ENCODE peak calls at places on chromosome 17, in seven cellular contexts. E is K562, N is GM12878, C is A549, J is HCT116, Z is H1, D is HepG2. X is an unnamed sample.
A peak's percentile ranks its signal among the peaks of the same experiment; 100 is the strongest.

GRCh38 chr17:54848368-54848987 is 52.2 kb upstream of the TOM1L1 start:
- DNase-seq in Z (no peak), D (no peak), N (no peak), C (no peak), J (no peak), E (no peak), X (no peak)

GRCh38 chr17:44920565-44920940 is 5.3 kb upstream of the GFAP start:
- DNase-seq in D (no peak), E (no peak), Z (no peak), J (no peak), N (no peak), C (no peak), X (no peak)

GRCh38 chr17:28598799-28599310 is at the start of gene SPAG5:
- DNase-seq in N (peak; percentile 80), D (peak; percentile 89), J (peak; percentile 81), C (peak; percentile 95), Z (peak; percentile 81), E (peak; percentile 100), X (peak; percentile 88)

GRCh38 chr17:6509295-6509771 is 47.0 kb downstream of the PITPNM3 start:
- DNase-seq in Z (no peak), E (peak; percentile 31), N (no peak), C (no peak), J (no peak), D (no peak), X (peak; percentile 37)

GRCh38 chr17:12727076-12727750 is 61.5 kb downstream of the MYOCD start:
- DNase-seq in E (no peak), Z (no peak), C (peak; percentile 16), N (no peak), J (no peak), D (no peak), X (peak; percentile 95)

GRCh38 chr17:49333806-49334205 is 28.2 kb downstream of the ZNF652 start:
- DNase-seq in Z (no peak), E (no peak), C (no peak), J (no peak), D (no peak), N (no peak), X (peak; percentile 62)

GRCh38 chr17:7558544-7559306 is at the start of gene TNFSF13:
- DNase-seq in D (no peak), E (no peak), N (no peak), J (no peak), Z (no peak), C (no peak), X (no peak)

GRCh38 chr17:19718041-19718612 is 1.7 kb upstream of the SLC47A2 start:
- DNase-seq in E (no peak), C (no peak), N (no peak), Z (no peak), D (no peak), J (no peak), X (no peak)

GRCh38 chr17:42221886-42222745 is 27.8 kb upstream of the GHDC start:
- DNase-seq in D (peak; percentile 56), J (peak; percentile 7), C (peak; percentile 74), N (no peak), Z (peak; percentile 15), E (peak; percentile 28), X (peak; percentile 58)

GRCh38 chr17:72004011-72004427 is 116.8 kb upstream of the SOX9 start:
- DNase-seq in E (no peak), Z (no peak), C (peak; percentile 29), N (no peak), J (no peak), D (no peak), X (no peak)

DNA sequence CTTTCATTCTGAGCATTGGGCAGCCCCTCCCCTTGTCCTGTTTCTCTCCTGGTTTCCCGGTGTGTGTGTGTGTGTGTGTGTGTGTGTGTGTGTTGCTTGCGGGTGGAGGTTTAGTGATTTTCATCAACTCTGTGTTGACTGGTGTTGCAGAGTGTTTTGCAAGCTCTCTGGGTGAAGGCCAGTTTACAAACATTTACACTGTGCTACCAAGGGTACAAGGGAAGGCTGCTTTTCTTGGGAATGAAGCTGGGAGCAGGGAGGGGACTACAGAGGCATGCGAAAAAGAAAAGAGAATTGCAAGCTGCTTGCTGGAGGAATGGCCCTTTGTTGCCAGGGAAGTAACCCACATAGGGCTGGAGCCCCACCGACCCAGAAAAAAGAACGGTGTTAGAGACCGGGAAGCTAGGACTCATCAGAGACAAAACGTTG is 29.6 kb downstream of the HS3ST3B1 start:
- DNase-seq in Z (no peak), E (no peak), C (no peak), N (no peak), J (no peak), D (peak; percentile 65), X (no peak)
- TF ChIP-seq RAD21 in Z (no peak), E (no peak), C (no peak), N (no peak), J (no peak), D (no peak), X (no peak)

GRCh38 chr17:74642995-74643394 is 19.5 kb upstream of the CD300E start:
- DNase-seq in C (no peak), J (no peak), D (no peak), N (no peak), E (no peak), Z (no peak), X (no peak)

GRCh38 chr17:74643826-74644225 is 20.3 kb upstream of the CD300E start:
- DNase-seq in E (no peak), D (no peak), C (no peak), J (no peak), Z (no peak), N (no peak), X (no peak)

GRCh38 chr17:74644419-74644818 is 20.9 kb upstream of the CD300E start:
- DNase-seq in J (no peak), Z (no peak), E (no peak), C (no peak), D (no peak), N (no peak), X (no peak)

GRCh38 chr17:74646231-74646630 is 22.7 kb upstream of the CD300E start:
- DNase-seq in D (peak; percentile 13), E (peak; percentile 22), C (peak; percentile 62), J (peak; percentile 54), N (no peak), Z (no peak), X (no peak)

DNA sequence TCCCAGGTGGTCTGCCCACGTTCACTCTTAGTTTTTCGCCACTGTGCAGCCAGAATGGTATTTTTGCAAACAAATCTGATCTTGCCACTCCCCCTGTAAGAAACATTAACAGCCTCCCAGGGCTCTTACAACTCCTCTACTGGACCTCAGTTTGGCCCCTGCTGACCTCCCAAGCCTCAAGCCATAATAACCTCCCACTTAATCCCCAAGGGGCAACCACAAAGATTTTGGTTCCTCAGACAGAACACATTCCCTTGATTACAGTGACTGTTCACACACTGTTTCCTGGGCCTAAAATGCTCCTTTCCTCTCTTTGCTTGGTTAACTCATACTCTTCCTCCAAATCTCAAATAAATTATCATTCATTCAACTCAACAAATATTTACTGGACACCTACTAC is 21.5 kb upstream of the CD300E start:
- DNase-seq in C (no peak), Z (no peak), D (no peak), N (no peak), E (no peak), J (no peak), X (no peak)
- TF ChIP-seq CEBPB in C (no peak), Z (no peak), D (no peak), N (no peak), E (no peak), J (no peak), X (no peak)

DNA sequence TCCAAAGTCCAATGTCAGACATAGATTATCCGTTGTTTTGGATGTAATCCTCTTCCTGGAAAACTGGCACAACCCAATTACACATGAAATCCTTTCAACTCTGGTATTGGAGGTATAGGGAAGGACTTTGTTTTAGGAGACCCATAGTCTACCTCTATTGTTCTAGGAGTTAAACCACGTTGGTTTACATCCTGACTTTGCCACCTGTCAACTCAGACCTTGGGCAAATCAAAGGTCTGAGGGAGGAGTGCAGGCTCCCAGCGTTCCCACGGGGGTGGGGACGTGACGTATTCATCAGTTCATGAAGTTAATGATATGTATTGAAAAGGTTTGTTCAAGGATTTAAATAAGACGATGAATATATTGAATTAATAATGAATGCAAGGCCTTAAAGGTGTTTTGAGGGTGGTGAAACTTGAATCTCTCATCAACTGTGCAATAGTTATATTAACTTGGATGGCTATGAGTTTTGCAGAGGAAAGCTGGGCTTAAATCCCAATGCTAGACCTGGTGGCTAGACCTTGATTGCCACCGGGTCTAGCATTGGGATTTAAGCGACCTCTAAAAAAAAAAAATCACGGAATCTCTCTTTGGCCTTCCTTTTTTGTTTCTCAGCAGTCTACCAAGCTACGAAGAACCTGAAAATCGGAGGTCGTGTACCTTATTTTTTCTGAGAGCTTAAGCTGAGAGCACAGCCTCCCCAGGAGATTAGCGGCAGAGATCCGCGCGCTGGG is 744 bp upstream of the NF1 start:
- DNase-seq in E (no peak), J (no peak), D (peak; percentile 63), N (no peak), Z (no peak), C (no peak), X (no peak)
- TF ChIP-seq RAD21 in E (no peak), J (no peak), D (no peak), N (no peak), Z (no peak), C (no peak), X (no peak)

DNA sequence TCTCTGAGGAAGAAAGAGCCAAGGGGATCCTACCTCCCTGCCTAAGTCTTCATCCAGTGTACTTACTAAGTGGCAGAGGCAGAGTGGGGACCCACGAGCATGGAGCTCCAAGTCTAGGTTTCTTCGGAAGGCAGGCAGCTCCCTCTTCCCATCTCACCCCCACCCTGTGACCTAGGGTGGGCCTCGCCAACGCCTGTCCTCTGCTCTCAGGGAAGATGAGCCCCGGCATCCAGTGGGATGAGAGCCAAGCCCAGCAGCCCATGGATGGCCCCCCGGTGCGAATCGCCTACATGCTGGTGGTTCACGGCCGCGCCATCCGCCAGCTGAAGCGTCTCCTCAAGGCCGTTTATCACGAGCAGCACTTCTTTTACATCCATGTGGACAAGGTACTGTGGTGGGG is 8.3 kb downstream of the XYLT2 start:
- DNase-seq in N (no peak), E (no peak), Z (no peak), J (no peak), D (no peak), C (no peak), X (no peak)
- TF ChIP-seq CEBPB in N (no peak), E (no peak), Z (no peak), J (no peak), D (no peak), C (no peak), X (no peak)

DNA sequence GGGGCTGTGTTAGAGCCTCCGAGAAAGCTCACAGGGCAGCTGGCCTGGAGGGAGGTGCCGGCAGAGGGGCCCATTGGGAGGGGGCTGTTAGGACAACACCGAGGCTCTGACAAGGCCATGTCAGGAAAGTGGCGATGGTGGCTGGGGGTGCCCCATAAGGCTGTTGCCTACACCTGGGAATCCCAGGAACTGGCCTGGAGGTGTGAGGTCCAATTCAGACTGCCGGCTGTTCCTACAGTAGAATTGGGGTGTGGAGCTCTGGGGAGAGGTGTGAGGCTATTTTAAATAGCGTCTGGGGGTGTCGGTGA is 155.0 kb upstream of the CHMP6 start:
- DNase-seq in C (no peak), D (no peak), Z (no peak), J (no peak), N (no peak), E (no peak), X (no peak)
- TF ChIP-seq RAD21 in C (no peak), D (no peak), Z (no peak), J (no peak), N (no peak), E (no peak), X (no peak)

GRCh38 chr17:27293359-27293897 is 486 bp upstream of the WSB1 start:
- DNase-seq in E (peak; percentile 28), J (no peak), N (no peak), D (no peak), C (no peak), Z (no peak), X (no peak)
- TF ChIP-seq CEBPB in E (peak; percentile 46), J (no peak), N (no peak), D (no peak), C (no peak), Z (no peak), X (no peak)

GRCh38 chr17:3647769-3648540 is 11.4 kb downstream of the CTNS start:
- DNase-seq in J (peak; percentile 7), N (no peak), Z (no peak), E (no peak), D (peak; percentile 52), C (peak; percentile 80), X (peak; percentile 55)
- TF ChIP-seq RAD21 in J (peak; percentile 50), N (peak; percentile 40), Z (peak; percentile 47), E (no peak), D (no peak), C (peak; percentile 54), X (peak; percentile 48)